ENCODE peak calls at places on chromosomes 16 and 17, in eight cellular contexts. C is upper lobe of left lung; Q is transverse colon; P is foreskin fibroblast; L is fibroblast of pulmonary artery; F is activated CD8-positive, alpha-beta T cell treated with anti-CD3 and anti-CD28 coated beads for 36 hours; B is MCF 10A; O is omental fat pad. Y is an unnamed sample.

GRCh38 chr17:79340771-79341528 is 266.3 kb downstream of the ENGASE start:
- DNase-seq in C (no peak), Q (peak), P (no peak), L (no peak), F (no peak), B (no peak), O (no peak), Y (no peak)

GRCh38 chr16:20886320-20886719 is 13.8 kb downstream of the DCUN1D3 start:
- DNase-seq in C (no peak), Q (no peak), P (no peak), L (no peak), F (no peak), B (no peak), O (no peak), Y (no peak)

GRCh38 chr17:29855686-29856085 is 74.3 kb downstream of the SSH2 start:
- DNase-seq in C (no peak), Q (no peak), P (peak), L (peak), F (no peak), B (peak), O (no peak), Y (no peak)

GRCh38 chr17:65078441-65079160 is 22.1 kb upstream of the GNA13 start:
- DNase-seq in C (no peak), Q (no peak), P (peak), L (peak), F (no peak), B (no peak), O (no peak), Y (no peak)

GRCh38 chr17:35080536-35080935 is 17.0 kb upstream of the RFFL start:
- DNase-seq in C (no peak), Q (no peak), P (no peak), L (no peak), F (peak), B (no peak), O (no peak), Y (no peak)

GRCh38 chr16:82395212-82395611 is 225.2 kb upstream of the MPHOSPH6 start:
- DNase-seq in C (no peak), Q (no peak), P (no peak), L (no peak), F (no peak), B (no peak), O (no peak), Y (no peak)

GRCh38 chr16:67342616-67343015 is 16.0 kb downstream of the LRRC36 start:
- DNase-seq in C (no peak), Q (no peak), P (no peak), L (no peak), F (no peak), B (no peak), O (no peak), Y (no peak)

GRCh38 chr17:32104158-32104557 is 38.1 kb upstream of the RHOT1 start:
- DNase-seq in C (no peak), Q (no peak), P (no peak), L (no peak), F (no peak), B (no peak), O (no peak), Y (no peak)

GRCh38 chr16:66248096-66248495 is 118.4 kb upstream of the CDH5 start:
- DNase-seq in C (no peak), Q (peak), P (peak), L (peak), F (no peak), B (no peak), O (no peak), Y (no peak)

GRCh38 chr17:47847341-47848197 is 3.4 kb downstream of the SP6 start:
- DNase-seq in C (peak), Q (no peak), P (no peak), L (no peak), F (peak), B (no peak), O (no peak), Y (no peak)

GRCh38 chr16:85366031-85366763 is 246.9 kb upstream of the GSE1 start:
- DNase-seq in C (peak), Q (no peak), P (no peak), L (no peak), F (no peak), B (no peak), O (no peak), Y (no peak)

GRCh38 chr16:64304376-64304775 is 817.5 kb downstream of the CDH11 start:
- DNase-seq in C (no peak), Q (no peak), P (no peak), L (no peak), F (no peak), B (no peak), O (no peak), Y (no peak)

GRCh38 chr16:23423496-23424049 is 29.4 kb downstream of the COG7 start:
- DNase-seq in C (no peak), Q (peak), P (peak), L (peak), F (no peak), B (peak), O (peak), Y (no peak)

GRCh38 chr16:56869513-56870270 is 4.7 kb downstream of the SLC12A3 start:
- DNase-seq in C (peak), Q (peak), P (no peak), L (peak), F (peak), B (peak), O (no peak), Y (peak)

GRCh38 chr16:82010649-82011048 is 621 bp downstream of the SDR42E1 start:
- DNase-seq in C (no peak), Q (no peak), P (no peak), L (no peak), F (peak), B (no peak), O (no peak), Y (no peak)

GRCh38 chr16:67456383-67457140 is 24.4 kb downstream of the ATP6V0D1 start:
- DNase-seq in C (no peak), Q (peak), P (peak), L (peak), F (no peak), B (peak), O (no peak), Y (no peak)

GRCh38 chr16:9114842-9115241 is 23.4 kb downstream of the HAPSTR1 start:
- DNase-seq in C (no peak), Q (no peak), P (no peak), L (no peak), F (no peak), B (no peak), O (no peak), Y (no peak)

GRCh38 chr16:81533175-81533507 is 88.5 kb downstream of the CMIP start:
- DNase-seq in C (no peak), Q (no peak), P (no peak), L (no peak), F (no peak), B (no peak), O (no peak), Y (no peak)

GRCh38 chr17:79956853-79957252 is 78.8 kb downstream of the TBC1D16 start:
- DNase-seq in C (no peak), Q (no peak), P (no peak), L (no peak), F (no peak), B (no peak), O (no peak), Y (no peak)

GRCh38 chr17:41967141-41967920 is 736 bp downstream of the CNP start:
- DNase-seq in C (peak), Q (peak), P (no peak), L (no peak), F (peak), B (peak), O (no peak), Y (no peak)

GRCh38 chr17:9226794-9227135 is 205.5 kb downstream of the NTN1 start:
- DNase-seq in C (no peak), Q (no peak), P (no peak), L (no peak), F (peak), B (no peak), O (no peak), Y (no peak)

GRCh38 chr16:22092143-22092933 is at the start of gene VWA3A:
- DNase-seq in C (no peak), Q (no peak), P (peak), L (peak), F (no peak), B (no peak), O (no peak), Y (peak)

GRCh38 chr16:21092951-21093350 is 57.7 kb downstream of the DNAH3 start:
- DNase-seq in C (no peak), Q (no peak), P (no peak), L (no peak), F (no peak), B (no peak), O (no peak), Y (no peak)

GRCh38 chr17:4678448-4679026 is 25.4 kb downstream of the PELP1 start:
- DNase-seq in C (no peak), Q (no peak), P (peak), L (peak), F (peak), B (peak), O (no peak), Y (no peak)
- TF ChIP-seq CTCF in C (no peak), Q (no peak), P (no peak), L (no peak), F (no peak), B (no peak), O (no peak), Y (no peak)

GRCh38 chr16:59047114-59047513 is 313.0 kb upstream of the GOT2 start:
- DNase-seq in C (no peak), Q (no peak), P (no peak), L (no peak), F (no peak), B (no peak), O (no peak), Y (no peak)
- TF ChIP-seq CTCF in C (no peak), Q (no peak), P (no peak), L (no peak), F (no peak), B (peak), O (no peak), Y (peak)

GRCh38 chr17:57552114-57552601 is 192.9 kb downstream of the CCDC182 start:
- DNase-seq in C (no peak), Q (peak), P (no peak), L (peak), F (peak), B (no peak), O (no peak), Y (peak)
- TF ChIP-seq CTCF in C (peak), Q (peak), P (no peak), L (peak), F (peak), B (no peak), O (no peak), Y (peak)

GRCh38 chr16:12613992-12614661 is 189.6 kb downstream of the CPPED1 start:
- DNase-seq in C (no peak), Q (no peak), P (no peak), L (no peak), F (no peak), B (no peak), O (no peak), Y (no peak)

GRCh38 chr16:12614662-12615278 is 188.9 kb downstream of the CPPED1 start:
- DNase-seq in C (no peak), Q (no peak), P (no peak), L (no peak), F (no peak), B (no peak), O (no peak), Y (no peak)

GRCh38 chr16:12620150-12620549 is 183.5 kb downstream of the CPPED1 start:
- DNase-seq in C (no peak), Q (no peak), P (no peak), L (no peak), F (no peak), B (no peak), O (no peak), Y (no peak)

GRCh38 chr16:12618515-12618914 is 185.2 kb downstream of the CPPED1 start:
- DNase-seq in C (no peak), Q (no peak), P (no peak), L (no peak), F (no peak), B (no peak), O (no peak), Y (no peak)

DNA sequence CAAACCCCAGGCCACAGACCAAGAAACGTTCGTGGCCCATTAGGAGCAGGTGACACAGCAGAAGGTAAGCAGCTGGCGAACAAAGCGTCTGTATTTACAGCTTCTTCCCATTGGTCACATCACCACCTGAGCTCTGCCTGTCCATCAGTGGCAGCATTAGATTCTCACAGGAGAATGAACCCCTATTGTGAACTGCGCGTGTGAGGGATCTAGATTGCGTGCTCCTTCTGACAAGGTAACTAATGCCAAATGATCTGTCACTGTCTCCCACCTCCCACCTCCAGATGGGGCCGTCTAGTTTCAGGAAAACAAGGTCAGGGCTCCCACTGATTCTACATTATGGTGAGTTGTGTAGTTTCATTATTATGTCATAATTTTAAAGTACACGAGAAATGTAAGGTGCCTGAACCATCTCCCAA is 186.3 kb downstream of the CPPED1 start:
- DNase-seq in C (no peak), Q (no peak), P (no peak), L (no peak), F (peak), B (no peak), O (no peak), Y (no peak)
- TF ChIP-seq CTCF in C (no peak), Q (no peak), P (no peak), L (no peak), F (no peak), B (no peak), O (no peak), Y (no peak)

GRCh38 chr17:67785122-67785477 is 40.2 kb upstream of the BPTF start:
- DNase-seq in C (no peak), Q (no peak), P (no peak), L (no peak), F (no peak), B (no peak), O (no peak), Y (no peak)

GRCh38 chr17:67784364-67785121 is 40.8 kb upstream of the BPTF start:
- DNase-seq in C (no peak), Q (peak), P (no peak), L (no peak), F (no peak), B (no peak), O (no peak), Y (peak)

DNA sequence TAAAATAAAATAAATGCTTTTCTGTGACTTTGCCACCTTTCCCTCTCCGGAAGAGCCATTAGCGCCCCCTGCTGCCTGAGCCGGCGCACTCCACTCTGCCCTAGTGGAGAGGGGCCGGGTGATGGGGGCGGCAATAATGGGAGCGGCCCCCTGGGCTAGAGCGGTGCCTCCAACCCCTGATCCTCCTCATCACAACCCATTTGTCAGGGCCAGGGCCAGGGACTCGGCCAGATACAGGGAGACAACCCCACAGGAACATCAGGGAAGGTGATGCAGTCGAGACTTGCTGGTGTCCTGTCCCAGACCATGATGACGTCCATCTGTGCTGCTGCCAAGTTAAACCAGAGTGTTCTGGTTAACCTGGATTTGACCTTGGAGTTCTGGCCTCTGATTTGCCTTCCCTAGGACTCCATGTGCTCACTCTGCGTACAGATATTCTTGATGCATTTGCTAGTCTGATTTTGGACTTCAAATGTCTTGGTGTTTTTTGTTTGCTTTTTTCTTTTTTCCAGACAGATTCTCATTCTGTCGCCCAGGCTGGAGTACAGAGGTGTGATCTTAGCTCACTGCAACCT is 46.1 kb upstream of the BPTF start:
- DNase-seq in C (peak), Q (peak), P (peak), L (peak), F (peak), B (peak), O (no peak), Y (peak)
- TF ChIP-seq CTCF in C (peak), Q (peak), P (peak), L (peak), F (peak), B (peak), O (no peak), Y (peak)

GRCh38 chr16:28136751-28137434 is 73.4 kb upstream of the GSG1L start:
- DNase-seq in C (no peak), Q (no peak), P (no peak), L (peak), F (peak), B (no peak), O (no peak), Y (no peak)

GRCh38 chr16:28146536-28146935 is 65.2 kb downstream of the XPO6 start:
- DNase-seq in C (no peak), Q (no peak), P (no peak), L (no peak), F (no peak), B (no peak), O (no peak), Y (no peak)

GRCh38 chr16:28139530-28139929 is 72.2 kb downstream of the XPO6 start:
- DNase-seq in C (no peak), Q (no peak), P (no peak), L (no peak), F (no peak), B (no peak), O (no peak), Y (no peak)

GRCh38 chr16:28140788-28141618 is 70.8 kb downstream of the XPO6 start:
- DNase-seq in C (no peak), Q (peak), P (no peak), L (peak), F (peak), B (peak), O (no peak), Y (no peak)
- TF ChIP-seq CTCF in C (no peak), Q (no peak), P (no peak), L (no peak), F (peak), B (no peak), O (no peak), Y (no peak)